ENCODE peak calls at places on chromosomes 3 and 15, in eight cellular contexts. W, I, R, T, Q, X, B and H are unnamed samples.

GRCh38 chr3:190586631-190587000 is 72.7 kb downstream of the IL1RAP start:
- DNase-seq in B (no peak), T (no peak), R (peak), Q (no peak), W (no peak), X (peak), I (peak), H (peak)

GRCh38 chr3:15941958-15942357 is 144.2 kb upstream of the ANKRD28 start:
- DNase-seq in I (no peak), B (no peak), R (no peak), T (no peak), Q (no peak), W (no peak), X (no peak), H (peak)

GRCh38 chr3:40009991-40010390 is 200.6 kb downstream of the MYRIP start:
- DNase-seq in Q (no peak), I (no peak), X (no peak), R (no peak), T (no peak), B (no peak), W (no peak), H (no peak)

GRCh38 chr3:66761093-66761780 is 236.9 kb upstream of the KBTBD8 start:
- DNase-seq in Q (no peak), T (no peak), W (no peak), R (no peak), B (no peak), I (peak), X (no peak), H (no peak)

GRCh38 chr15:39860200-39860599 is 59.9 kb downstream of the GPR176 start:
- DNase-seq in Q (no peak), I (no peak), X (no peak), W (no peak), T (no peak), R (no peak), B (no peak), H (no peak)

GRCh38 chr15:86691091-86691490 is 611.4 kb downstream of the AGBL1 start:
- DNase-seq in X (peak), R (no peak), W (no peak), B (no peak), Q (no peak), T (no peak), I (no peak), H (no peak)

GRCh38 chr3:103308921-103309320 is 874.1 kb downstream of the ZPLD1 start:
- DNase-seq in T (no peak), R (no peak), X (peak), I (no peak), Q (no peak), B (no peak), W (peak), H (no peak)

GRCh38 chr3:52153389-52154096 is 680 bp downstream of the POC1A start:
- DNase-seq in B (peak), W (peak), R (peak), I (peak), T (peak), Q (peak), X (peak), H (peak)

GRCh38 chr3:172142074-172143059 is 103.0 kb downstream of the FNDC3B start:
- DNase-seq in B (peak), I (peak), Q (peak), T (no peak), W (peak), R (no peak), X (peak), H (peak)

GRCh38 chr3:154795582-154795981 is 284.5 kb upstream of the MME start:
- DNase-seq in I (peak), W (no peak), X (peak), T (no peak), B (no peak), R (no peak), Q (no peak), H (peak)

GRCh38 chr3:50582083-50582482 is 12.8 kb downstream of the HEMK1 start:
- DNase-seq in R (no peak), T (no peak), X (no peak), B (no peak), Q (no peak), I (no peak), W (no peak), H (no peak)

GRCh38 chr3:39724233-39724846 is 85.1 kb upstream of the MYRIP start:
- DNase-seq in W (no peak), X (no peak), Q (no peak), B (no peak), T (peak), I (no peak), R (no peak), H (peak)

GRCh38 chr3:107897471-107898180 is 193.2 kb downstream of the CD47 start:
- DNase-seq in Q (no peak), W (no peak), X (no peak), B (no peak), T (no peak), I (no peak), R (no peak), H (peak)

GRCh38 chr15:98422086-98422478 is 226.3 kb upstream of the IGF1R start:
- DNase-seq in W (no peak), R (no peak), T (no peak), B (no peak), I (no peak), X (no peak), Q (no peak), H (no peak)

GRCh38 chr3:14511971-14512943 is 27.9 kb downstream of the GRIP2 start:
- DNase-seq in Q (no peak), I (no peak), X (no peak), W (no peak), B (no peak), R (no peak), T (no peak), H (no peak)

GRCh38 chr3:123302961-123303360 is 101.2 kb downstream of the SEC22A start:
- DNase-seq in I (no peak), B (no peak), R (no peak), W (no peak), T (no peak), Q (no peak), X (no peak), H (no peak)

GRCh38 chr3:126149256-126149902 is 31.0 kb downstream of the ALDH1L1 start:
- DNase-seq in T (no peak), W (no peak), B (no peak), Q (no peak), I (no peak), X (no peak), R (no peak), H (no peak)

GRCh38 chr3:102715030-102715697 is 280.3 kb downstream of the ZPLD1 start:
- DNase-seq in Q (no peak), X (no peak), I (peak), B (no peak), T (no peak), W (no peak), R (peak), H (peak)

GRCh38 chr3:128368626-128369025 is 98.1 kb downstream of the DNAJB8 start:
- DNase-seq in T (no peak), B (no peak), I (no peak), Q (no peak), X (no peak), W (no peak), R (no peak), H (no peak)

GRCh38 chr3:166052440-166052839 is 215.2 kb upstream of the BCHE start:
- DNase-seq in Q (no peak), I (peak), T (peak), R (no peak), W (peak), X (no peak), B (no peak), H (no peak)

GRCh38 chr3:186083746-186084145 is 25.1 kb downstream of the ETV5 start:
- DNase-seq in T (no peak), I (no peak), X (no peak), R (no peak), Q (no peak), W (no peak), B (no peak), H (no peak)

GRCh38 chr3:132550579-132551305 is 46.3 kb upstream of the ACKR4 start:
- DNase-seq in X (no peak), I (no peak), R (no peak), T (no peak), B (peak), W (no peak), Q (no peak), H (no peak)

GRCh38 chr3:175129126-175129525 is 270.0 kb downstream of the NAALADL2 start:
- DNase-seq in X (no peak), B (no peak), R (no peak), I (peak), Q (no peak), T (no peak), W (no peak), H (peak)

GRCh38 chr3:31165399-31165860 is 271.0 kb upstream of the GADL1 start:
- DNase-seq in T (no peak), W (peak), R (no peak), X (no peak), I (no peak), B (no peak), Q (no peak), H (peak)

GRCh38 chr15:101250931-101251829 is 668 bp downstream of the CHSY1 start:
- DNase-seq in Q (no peak), I (peak), B (no peak), R (no peak), W (peak), T (peak), X (peak), H (peak)

GRCh38 chr15:77415450-77416448 is 4.2 kb downstream of the PEAK1 start:
- DNase-seq in R (no peak), B (no peak), Q (no peak), W (no peak), T (no peak), I (no peak), X (no peak), H (peak)

GRCh38 chr3:115913069-115913686 is 289.9 kb downstream of the GAP43 start:
- DNase-seq in Q (no peak), B (no peak), I (peak), W (no peak), T (no peak), X (no peak), R (no peak), H (peak)

GRCh38 chr3:123369085-123369484 is 79.8 kb downstream of the ADCY5 start:
- DNase-seq in T (no peak), X (no peak), I (no peak), B (no peak), R (no peak), W (no peak), Q (no peak), H (no peak)

GRCh38 chr3:156725706-156726105 is 51.3 kb downstream of the TIPARP start:
- DNase-seq in Q (no peak), B (no peak), W (no peak), I (peak), X (peak), T (no peak), R (no peak), H (no peak)

GRCh38 chr3:39166932-39167532 is 13.6 kb upstream of the CSRNP1 start:
- DNase-seq in X (peak), T (no peak), I (peak), Q (no peak), B (no peak), W (no peak), R (no peak), H (peak)

GRCh38 chr3:29525254-29525881 is 244.5 kb downstream of the RBMS3 start:
- DNase-seq in T (no peak), R (no peak), X (no peak), B (no peak), W (no peak), Q (no peak), I (peak), H (peak)
- TF ChIP-seq EZH2phosphoT487 in T (no peak), R (no peak), X (no peak), B (no peak), W (no peak), Q (no peak), I (no peak), H (no peak)

GRCh38 chr3:61236556-61236955 is 14.7 kb downstream of the FHIT start:
- DNase-seq in B (peak), W (no peak), Q (no peak), I (no peak), X (no peak), R (no peak), T (no peak), H (no peak)
- H3K4me2 ChIP-seq in B (peak), W (no peak), Q (no peak), I (no peak), X (no peak), R (no peak), T (no peak), H (no peak)

GRCh38 chr3:119977353-119977752 is 116.9 kb downstream of the GSK3B start:
- DNase-seq in T (no peak), I (no peak), B (no peak), R (no peak), W (no peak), Q (no peak), X (no peak), H (no peak)

GRCh38 chr3:119978554-119979208 is 115.6 kb downstream of the GSK3B start:
- DNase-seq in B (no peak), W (no peak), T (no peak), Q (no peak), I (no peak), R (no peak), X (no peak), H (no peak)

GRCh38 chr3:119976214-119976613 is 118.0 kb downstream of the GSK3B start:
- DNase-seq in I (no peak), X (no peak), B (no peak), T (no peak), Q (no peak), W (no peak), R (no peak), H (no peak)

DNA sequence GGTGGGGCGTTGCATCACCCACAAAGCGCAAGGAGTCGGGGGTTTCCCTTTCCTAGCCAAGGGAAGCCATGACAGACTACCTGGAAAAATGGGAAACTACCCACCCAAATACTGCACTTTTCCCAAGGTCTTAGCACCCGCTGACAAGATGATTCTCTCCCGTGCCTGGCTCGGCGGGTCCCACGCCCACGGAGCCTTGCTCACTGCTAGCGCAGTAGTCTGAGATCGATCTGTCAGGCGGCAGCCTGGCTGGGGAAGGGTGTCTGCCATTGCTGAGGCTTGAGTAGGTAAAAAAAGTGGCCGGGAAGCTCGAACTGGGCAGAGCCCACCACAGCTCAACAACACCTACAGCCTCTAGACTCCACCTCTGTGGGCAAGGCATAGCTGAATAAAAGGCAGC is 112.9 kb downstream of the GSK3B start:
- DNase-seq in Q (no peak), R (no peak), B (no peak), T (no peak), W (no peak), I (no peak), X (no peak), H (no peak)
- TF ChIP-seq EZH2phosphoT487 in Q (no peak), R (no peak), B (no peak), T (no peak), W (no peak), I (no peak), X (no peak), H (no peak)

GRCh38 chr3:48440590-48440958 is 517 bp downstream of the TMA7 start:
- DNase-seq in I (no peak), R (no peak), W (peak), B (peak), X (peak), Q (peak), T (peak), H (peak)
- H3K4me2 ChIP-seq in I (peak), R (peak), W (peak), B (peak), X (peak), Q (peak), T (peak), H (peak)